ENCODE peak calls at places on chromosome 11, in seven cellular contexts. E, G, U, Z, R, C and J are unnamed samples.

GRCh38 chr11:15276616-15277015 is 161.9 kb downstream of the INSC start:
- DNase-seq in E (no peak), G (no peak), U (no peak), Z (no peak), R (no peak), C (peak; percentile 26), J (no peak)

GRCh38 chr11:60810583-60810982 is 25.4 kb downstream of the MS4A10 start:
- DNase-seq in E (no peak), G (no peak), U (no peak), Z (no peak), R (no peak), C (no peak), J (no peak)

GRCh38 chr11:67054851-67055523 is 1.7 kb upstream of the RHOD start:
- DNase-seq in E (no peak), G (peak; percentile 91), U (peak; percentile 70), Z (peak; percentile 93), R (no peak), C (no peak), J (peak; percentile 26)

GRCh38 chr11:3051435-3052108 is 5.7 kb downstream of the CARS1 start:
- DNase-seq in E (no peak), G (no peak), U (no peak), Z (no peak), R (no peak), C (no peak), J (no peak)

GRCh38 chr11:104146421-104146820 is 17.5 kb downstream of the PDGFD start:
- DNase-seq in E (no peak), G (no peak), U (no peak), Z (no peak), R (no peak), C (no peak), J (no peak)

GRCh38 chr11:112784323-112785073 is 176.7 kb upstream of the NCAM1 start:
- DNase-seq in E (no peak), G (peak; percentile 22), U (no peak), Z (peak; percentile 0), R (no peak), C (no peak), J (no peak)

GRCh38 chr11:2135648-2136201 is 3.5 kb downstream of the IGF2 start:
- DNase-seq in E (no peak), G (no peak), U (no peak), Z (no peak), R (no peak), C (no peak), J (no peak)

GRCh38 chr11:77084581-77085191 is 17.9 kb downstream of the CAPN5 start:
- DNase-seq in E (no peak), G (no peak), U (no peak), Z (no peak), R (no peak), C (no peak), J (no peak)

GRCh38 chr11:46332568-46333128 is 14.6 kb upstream of the DGKZ start:
- DNase-seq in E (no peak), G (no peak), U (no peak), Z (no peak), R (no peak), C (no peak), J (peak; percentile 65)

GRCh38 chr11:126483796-126484195 is 128.3 kb downstream of the ST3GAL4 start:
- DNase-seq in E (no peak), G (no peak), U (no peak), Z (no peak), R (no peak), C (peak; percentile 18), J (no peak)

GRCh38 chr11:46159694-46160093 is 38.4 kb upstream of the PHF21A start:
- DNase-seq in E (no peak), G (no peak), U (no peak), Z (no peak), R (no peak), C (no peak), J (no peak)

GRCh38 chr11:100759856-100760255 is 72.8 kb downstream of the ARHGAP42 start:
- DNase-seq in E (no peak), G (no peak), U (no peak), Z (no peak), R (no peak), C (no peak), J (no peak)

GRCh38 chr11:69691449-69691848 is 12.4 kb downstream of the FGF19 start:
- DNase-seq in E (no peak), G (no peak), U (no peak), Z (no peak), R (no peak), C (no peak), J (no peak)

GRCh38 chr11:18878211-18878610 is 61.0 kb downstream of the MRGPRX1 start:
- DNase-seq in E (no peak), G (no peak), U (peak; percentile 22), Z (no peak), R (no peak), C (no peak), J (no peak)

GRCh38 chr11:111761056-111761455 is 5.1 kb downstream of the PPP2R1B start:
- DNase-seq in E (no peak), G (no peak), U (no peak), Z (no peak), R (no peak), C (no peak), J (no peak)

GRCh38 chr11:76640540-76640939 is 30.0 kb downstream of the LRRC32 start:
- DNase-seq in E (no peak), G (no peak), U (no peak), Z (no peak), R (no peak), C (peak; percentile 14), J (no peak)

GRCh38 chr11:78441956-78442355 is 24.3 kb upstream of the GAB2 start:
- DNase-seq in E (no peak), G (no peak), U (no peak), Z (no peak), R (no peak), C (no peak), J (no peak)

GRCh38 chr11:6856871-6857270 is 6.0 kb upstream of the OR10A2 start:
- DNase-seq in E (no peak), G (no peak), U (no peak), Z (no peak), R (no peak), C (no peak), J (no peak)

GRCh38 chr11:132106336-132106982 is 736.0 kb downstream of the NTM start:
- DNase-seq in E (no peak), G (peak; percentile 55), U (no peak), Z (no peak), R (no peak), C (no peak), J (no peak)

GRCh38 chr11:2376751-2377451 is at the start of gene CD81:
- DNase-seq in E (no peak), G (no peak), U (peak; percentile 68), Z (no peak), R (no peak), C (peak; percentile 56), J (peak; percentile 66)

GRCh38 chr11:94000641-94001040 is 20.5 kb upstream of the HEPHL1 start:
- DNase-seq in E (no peak), G (no peak), U (no peak), Z (no peak), R (no peak), C (no peak), J (no peak)

GRCh38 chr11:118907749-118908106 is 18.0 kb downstream of the BCL9L start:
- DNase-seq in E (no peak), G (no peak), U (no peak), Z (no peak), R (no peak), C (no peak), J (no peak)

GRCh38 chr11:18010977-18011586 is 1.8 kb downstream of the SERGEF start:
- DNase-seq in E (no peak), G (no peak), U (no peak), Z (no peak), R (no peak), C (no peak), J (no peak)